ENCODE peak calls at places on chromosomes 6 and 20, in six cellular contexts. L, Z, R, W, S and P are unnamed samples.

GRCh38 chr6:170167657-170168159 is 123.2 kb downstream of the DLL1 start:
- DNase-seq in W (no peak), R (no peak), L (no peak), S (no peak), Z (no peak), P (no peak)

GRCh38 chr6:125792680-125793079 is 1.9 kb downstream of the NCOA7 start:
- DNase-seq in R (no peak), L (no peak), S (no peak), Z (no peak), W (peak), P (no peak)

GRCh38 chr20:42846784-42847490 is 342.8 kb downstream of the PTPRT start:
- DNase-seq in Z (no peak), S (no peak), R (no peak), L (no peak), W (no peak), P (no peak)

GRCh38 chr20:46699651-46700359 is 9.6 kb upstream of the SLC2A10 start:
- DNase-seq in L (peak), Z (no peak), R (no peak), W (peak), S (no peak), P (no peak)

GRCh38 chr6:83846291-83846690 is 6.9 kb upstream of the RIPPLY2 start:
- DNase-seq in L (no peak), Z (no peak), W (no peak), S (no peak), R (no peak), P (no peak)

GRCh38 chr6:19554356-19555225 is 282.6 kb upstream of the ID4 start:
- DNase-seq in R (no peak), Z (no peak), W (no peak), S (no peak), L (no peak), P (no peak)

GRCh38 chr6:32790306-32790705 is 26.5 kb downstream of the HLA-DOB start:
- DNase-seq in Z (no peak), S (no peak), W (peak), R (no peak), L (no peak), P (no peak)

GRCh38 chr20:36569847-36570429 is 3.5 kb upstream of the TGIF2 start:
- DNase-seq in Z (no peak), S (no peak), W (peak), R (no peak), L (no peak), P (no peak)

GRCh38 chr6:47762502-47762901 is 19.3 kb upstream of the OPN5 start:
- DNase-seq in L (no peak), R (no peak), Z (no peak), W (no peak), S (no peak), P (no peak)

GRCh38 chr6:40714576-40715500 is 127.7 kb upstream of the LRFN2 start:
- DNase-seq in W (no peak), R (no peak), S (no peak), L (no peak), Z (no peak), P (no peak)

GRCh38 chr6:393391-394221 is 2.1 kb downstream of the IRF4 start:
- DNase-seq in L (peak), S (no peak), W (no peak), Z (no peak), R (no peak), P (peak)

GRCh38 chr20:17666491-17666890 is 15.6 kb downstream of the RRBP1 start:
- DNase-seq in L (no peak), W (no peak), S (no peak), R (no peak), Z (no peak), P (no peak)

GRCh38 chr6:158674342-158674969 is 24.6 kb downstream of the SYTL3 start:
- DNase-seq in L (no peak), W (no peak), R (no peak), S (no peak), Z (no peak), P (no peak)

GRCh38 chr6:39909701-39910100 is 24.6 kb downstream of the MOCS1 start:
- DNase-seq in Z (no peak), R (no peak), L (no peak), W (no peak), S (no peak), P (no peak)

GRCh38 chr20:15638781-15639180 is 934.5 kb downstream of the KIF16B start:
- DNase-seq in R (no peak), S (no peak), Z (no peak), W (no peak), L (no peak), P (no peak)

GRCh38 chr6:16163535-16164300 is 34.8 kb downstream of the MYLIP start:
- DNase-seq in S (no peak), R (no peak), L (no peak), W (peak), Z (no peak), P (no peak)

GRCh38 chr6:50264995-50265571 is 215.4 kb upstream of the DEFB112 start:
- DNase-seq in S (no peak), W (no peak), L (peak), Z (no peak), R (no peak), P (no peak)

GRCh38 chr6:141744194-141744925 is 388.4 kb upstream of the GJE1 start:
- DNase-seq in Z (no peak), W (peak), L (no peak), S (no peak), R (no peak), P (no peak)

GRCh38 chr20:57950764-57951163 is 240.9 kb upstream of the PMEPA1 start:
- DNase-seq in Z (no peak), S (no peak), W (no peak), L (no peak), R (no peak), P (no peak)

GRCh38 chr6:37919417-37920157 is 100.1 kb downstream of the ZFAND3 start:
- DNase-seq in W (peak), R (no peak), L (peak), S (no peak), Z (no peak), P (no peak)

GRCh38 chr20:52598306-52598705 is 373.9 kb upstream of the TSHZ2 start:
- DNase-seq in L (no peak), W (no peak), R (no peak), Z (no peak), S (no peak), P (no peak)

GRCh38 chr6:129498556-129498940 is 211.4 kb downstream of the ARHGAP18 start:
- DNase-seq in L (no peak), Z (no peak), R (no peak), S (no peak), W (peak), P (no peak)

GRCh38 chr20:3716195-3716834 is 3.9 kb upstream of the SIGLEC1 start:
- DNase-seq in L (peak), Z (no peak), S (peak), R (no peak), W (peak), P (no peak)

GRCh38 chr6:168097621-168098430 is 18.8 kb upstream of the FRMD1 start:
- DNase-seq in W (no peak), Z (no peak), S (no peak), L (no peak), R (no peak), P (no peak)

GRCh38 chr6:87722831-87723726 is 21.0 kb upstream of the AKIRIN2 start:
- DNase-seq in R (peak), S (peak), Z (no peak), W (peak), L (peak), P (no peak)

GRCh38 chr6:151716446-151717047 is 90.9 kb upstream of the ESR1 start:
- DNase-seq in R (no peak), L (peak), Z (no peak), W (peak), S (no peak), P (no peak)

GRCh38 chr6:31035862-31036497 is 25.7 kb downstream of the MUC22 start:
- DNase-seq in W (no peak), R (no peak), L (no peak), S (no peak), Z (no peak), P (no peak)

GRCh38 chr6:167712332-167713087 is 114.2 kb upstream of the AFDN start:
- DNase-seq in W (no peak), Z (no peak), S (no peak), R (no peak), L (no peak), P (no peak)

GRCh38 chr6:43070028-43070632 is 6.0 kb upstream of the PTK7 start:
- DNase-seq in Z (no peak), R (peak), W (peak), S (peak), L (peak), P (no peak)

GRCh38 chr6:169654590-169655391 is 47.0 kb downstream of the WDR27 start:
- DNase-seq in L (peak), Z (peak), S (peak), R (no peak), W (peak), P (no peak)

GRCh38 chr6:149862901-149863595 is 1.1 kb downstream of the LRP11 start:
- DNase-seq in S (peak), W (peak), R (peak), L (peak), Z (no peak), P (no peak)

GRCh38 chr6:157034433-157035230 is 257.5 kb downstream of the ARID1B start:
- DNase-seq in R (peak), S (no peak), Z (no peak), W (peak), L (peak), P (no peak)

GRCh38 chr6:9173229-9173628 is 737.9 kb upstream of the SLC35B3 start:
- DNase-seq in L (no peak), W (no peak), Z (no peak), S (no peak), R (no peak), P (no peak)

GRCh38 chr6:166809721-166810120 is 146.6 kb downstream of the RNASET2 start:
- DNase-seq in L (no peak), R (no peak), Z (no peak), S (no peak), W (no peak), P (no peak)

GRCh38 chr6:163323274-163323673 is 91.2 kb upstream of the QKI start:
- DNase-seq in R (no peak), W (no peak), S (no peak), L (no peak), Z (no peak), P (no peak)

GRCh38 chr6:138659998-138660397 is 113.6 kb upstream of the CCDC28A start:
- DNase-seq in W (no peak), L (no peak), S (no peak), Z (no peak), R (no peak), P (no peak)

GRCh38 chr6:153727910-153728309 is 311.1 kb upstream of the OPRM1 start:
- DNase-seq in Z (no peak), W (peak), R (no peak), L (no peak), S (no peak), P (no peak)

GRCh38 chr20:37408930-37409210 is 62.9 kb downstream of the SRC start:
- DNase-seq in S (no peak), R (no peak), W (no peak), L (no peak), Z (no peak), P (no peak)

GRCh38 chr6:75876152-75876551 is 127.1 kb downstream of the MYO6 start:
- DNase-seq in Z (no peak), L (no peak), W (no peak), S (no peak), R (no peak), P (no peak)

GRCh38 chr20:50120935-50121693 is 8.2 kb upstream of the UBE2V1 start:
- DNase-seq in Z (peak), W (peak), S (peak), L (peak), R (peak), P (peak)